ENCODE peak calls at places on chromosome 14, in four cellular contexts. M, J, Z and A are unnamed samples.

GRCh38 chr14:94088516-94088915 is 7.4 kb downstream of the IFI27L1 start:
- DNase-seq in M (no peak), J (peak), Z (no peak), A (no peak)

GRCh38 chr14:74324945-74325361 is 22.2 kb upstream of the ABCD4 start:
- DNase-seq in M (peak), J (peak), Z (peak), A (peak)

GRCh38 chr14:69637503-69638030 is 26.2 kb downstream of the SUSD6 start:
- DNase-seq in M (peak), J (no peak), Z (no peak), A (no peak)

GRCh38 chr14:105251920-105252319 is 3.6 kb downstream of the BTBD6 start:
- DNase-seq in M (no peak), J (no peak), Z (no peak), A (no peak)

GRCh38 chr14:104784846-104785707 is 10.5 kb downstream of the AKT1 start:
- DNase-seq in M (no peak), J (no peak), Z (no peak), A (no peak)

GRCh38 chr14:83172363-83172762 is 1638.7 kb upstream of the SEL1L start:
- DNase-seq in M (no peak), J (peak), Z (no peak), A (no peak)

GRCh38 chr14:31834616-31835015 is 242.5 kb upstream of the ARHGAP5 start:
- DNase-seq in M (no peak), J (no peak), Z (no peak), A (peak)

GRCh38 chr14:100586520-100587247 is 533 bp downstream of the BEGAIN start:
- DNase-seq in M (no peak), J (peak), Z (no peak), A (peak)

GRCh38 chr14:61193471-61193870 is 87.7 kb downstream of the TMEM30B start:
- DNase-seq in M (no peak), J (no peak), Z (no peak), A (no peak)

GRCh38 chr14:92540472-92541048 is 27.0 kb downstream of the RIN3 start:
- DNase-seq in M (no peak), J (peak), Z (no peak), A (peak)

GRCh38 chr14:63200035-63200740 is 4.1 kb upstream of the RHOJ start:
- DNase-seq in M (no peak), J (peak), Z (no peak), A (no peak)

GRCh38 chr14:68665116-68665515 is 127.8 kb downstream of the ZFP36L1 start:
- DNase-seq in M (no peak), J (peak), Z (no peak), A (no peak)

GRCh38 chr14:19947413-19948090 is 16.8 kb downstream of the OR4K1 start:
- DNase-seq in M (no peak), J (peak), Z (no peak), A (no peak)

GRCh38 chr14:63922696-63923421 is 70.1 kb downstream of the SYNE2 start:
- DNase-seq in M (no peak), J (peak), Z (no peak), A (peak)

GRCh38 chr14:69896080-69896479 is 16.9 kb downstream of the SMOC1 start:
- DNase-seq in M (no peak), J (no peak), Z (no peak), A (no peak)

GRCh38 chr14:83342590-83342989 is 1808.9 kb upstream of the SEL1L start:
- DNase-seq in M (no peak), J (peak), Z (no peak), A (no peak)

GRCh38 chr14:68553326-68553725 is 239.5 kb downstream of the ZFP36L1 start:
- DNase-seq in M (no peak), J (no peak), Z (no peak), A (no peak)

GRCh38 chr14:46769292-46769691 is 117.7 kb upstream of the RPL10L start:
- DNase-seq in M (no peak), J (no peak), Z (no peak), A (no peak)

GRCh38 chr14:62692490-62693106 is 352.7 kb downstream of the KCNH5 start:
- DNase-seq in M (no peak), J (no peak), Z (no peak), A (peak)

GRCh38 chr14:25009891-25010290 is 40.1 kb downstream of the STXBP6 start:
- DNase-seq in M (peak), J (peak), Z (no peak), A (no peak)

GRCh38 chr14:103905861-103906456 is 22.3 kb upstream of the TDRD9 start:
- DNase-seq in M (peak), J (peak), Z (no peak), A (no peak)

GRCh38 chr14:80977103-80977728 is 21.8 kb downstream of the TSHR start:
- DNase-seq in M (no peak), J (no peak), Z (peak), A (no peak)

GRCh38 chr14:96038920-96039632 is at the start of gene C14orf132:
- DNase-seq in M (peak), J (peak), Z (no peak), A (peak)

GRCh38 chr14:58876613-58877012 is 238.9 kb downstream of the DACT1 start:
- DNase-seq in M (no peak), J (peak), Z (no peak), A (no peak)

GRCh38 chr14:38127356-38127755 is 80.3 kb upstream of the SSTR1 start:
- DNase-seq in M (no peak), J (no peak), Z (peak), A (no peak)

GRCh38 chr14:34254596-34254995 is 207.4 kb downstream of the SPTSSA start:
- DNase-seq in M (no peak), J (no peak), Z (no peak), A (peak)

GRCh38 chr14:22039938-22040780 is 366.5 kb upstream of the OR4E1 start:
- DNase-seq in M (no peak), J (peak), Z (peak), A (peak)

DNA sequence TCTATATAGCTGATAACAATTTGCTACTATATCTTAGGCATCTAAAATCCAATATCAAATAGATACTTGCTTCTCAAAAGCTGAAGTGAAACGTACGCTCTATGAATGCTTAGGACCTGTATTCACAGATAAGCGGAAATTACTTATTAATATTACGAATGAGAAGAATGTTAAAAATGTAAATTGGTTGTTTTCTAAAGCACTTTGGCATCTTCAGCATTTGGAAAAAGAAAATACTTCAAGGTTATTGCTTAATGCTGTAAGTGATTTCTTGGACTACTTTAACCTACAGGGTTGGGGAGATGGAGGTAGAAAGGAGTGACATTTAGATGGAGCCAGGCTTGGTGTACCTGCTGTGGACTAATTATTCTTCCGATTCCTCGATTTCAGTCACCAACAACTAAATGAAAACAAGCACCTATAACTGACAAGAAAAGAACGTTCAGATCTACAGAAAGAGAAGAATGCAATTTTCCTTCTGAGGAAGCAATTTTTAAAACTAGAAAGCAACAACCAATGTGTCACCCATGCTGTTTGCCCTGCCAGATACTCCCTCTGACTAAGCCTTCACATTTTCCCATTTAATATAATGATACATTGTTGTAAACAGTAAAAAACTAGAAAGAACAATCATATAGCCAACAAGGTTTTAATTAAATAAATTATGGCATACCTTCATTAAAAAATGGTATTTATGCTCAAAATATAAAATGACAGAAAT is 49.3 kb downstream of the SLC25A21 start:
- DNase-seq in M (no peak), J (peak), Z (no peak), A (no peak)
- H2AFZ ChIP-seq in M (no peak), J (no peak), Z (no peak), A (no peak)

GRCh38 chr14:50559990-50560928 is at the start of gene ATL1:
- DNase-seq in M (peak), J (peak), Z (peak), A (peak)

GRCh38 chr14:50562841-50563240 is 2.9 kb downstream of the ATL1 start:
- DNase-seq in M (no peak), J (no peak), Z (no peak), A (no peak)

GRCh38 chr14:50560929-50561280 is 960 bp downstream of the ATL1 start:
- DNase-seq in M (peak), J (peak), Z (no peak), A (peak)
- H2AFZ ChIP-seq in M (peak), J (peak), Z (no peak), A (peak)

DNA sequence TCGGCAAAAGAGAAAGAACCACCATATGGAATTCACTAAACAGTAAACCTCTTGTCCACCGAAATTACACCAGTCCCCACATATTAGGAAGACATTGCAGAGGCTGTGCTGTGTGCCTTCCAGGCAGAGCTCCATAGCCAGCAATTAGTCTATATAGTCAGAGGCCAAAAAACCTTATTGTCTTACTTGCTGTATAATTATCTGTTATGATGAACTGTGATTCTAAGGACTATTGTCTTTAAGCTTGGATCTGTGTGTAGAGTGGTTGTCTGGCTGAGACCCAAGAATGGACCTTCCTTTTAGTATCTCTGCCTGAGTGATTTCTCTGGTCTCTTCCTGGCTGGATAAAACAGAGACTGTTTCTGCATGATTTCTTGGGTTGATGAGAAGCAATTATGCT is 465.4 kb downstream of the PRKD1 start:
- DNase-seq in M (no peak), J (no peak), Z (no peak), A (no peak)
- H2AFZ ChIP-seq in M (no peak), J (no peak), Z (no peak), A (no peak)

GRCh38 chr14:98594156-98594555 is 677.8 kb downstream of the BCL11B start:
- DNase-seq in M (no peak), J (no peak), Z (no peak), A (no peak)

GRCh38 chr14:98593361-98593761 is 678.6 kb downstream of the BCL11B start:
- DNase-seq in M (peak), J (no peak), Z (no peak), A (no peak)

GRCh38 chr14:98592611-98593170 is 679.3 kb downstream of the BCL11B start:
- DNase-seq in M (peak), J (no peak), Z (no peak), A (no peak)

DNA sequence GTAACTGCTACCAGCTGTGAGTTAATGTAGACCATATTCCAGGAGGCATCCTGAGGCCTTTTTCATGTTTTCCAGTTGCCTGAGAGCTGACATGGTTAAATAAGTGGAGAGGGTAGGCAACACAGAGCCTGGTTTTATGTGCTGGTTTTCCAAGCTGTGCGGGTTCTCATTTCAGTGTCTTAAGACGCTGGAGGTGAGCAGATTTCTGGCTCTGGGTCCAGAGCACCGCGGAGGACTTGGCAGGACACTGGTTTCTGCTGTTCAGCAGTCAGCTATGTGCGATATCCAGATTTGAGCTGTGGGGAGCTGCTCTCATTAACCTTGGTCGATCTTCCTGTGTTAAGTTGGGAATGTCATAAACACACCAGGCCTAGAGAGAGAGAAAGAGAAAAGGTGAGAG is 680.8 kb downstream of the BCL11B start:
- DNase-seq in M (no peak), J (no peak), Z (no peak), A (no peak)
- H2AFZ ChIP-seq in M (no peak), J (no peak), Z (no peak), A (no peak)

DNA sequence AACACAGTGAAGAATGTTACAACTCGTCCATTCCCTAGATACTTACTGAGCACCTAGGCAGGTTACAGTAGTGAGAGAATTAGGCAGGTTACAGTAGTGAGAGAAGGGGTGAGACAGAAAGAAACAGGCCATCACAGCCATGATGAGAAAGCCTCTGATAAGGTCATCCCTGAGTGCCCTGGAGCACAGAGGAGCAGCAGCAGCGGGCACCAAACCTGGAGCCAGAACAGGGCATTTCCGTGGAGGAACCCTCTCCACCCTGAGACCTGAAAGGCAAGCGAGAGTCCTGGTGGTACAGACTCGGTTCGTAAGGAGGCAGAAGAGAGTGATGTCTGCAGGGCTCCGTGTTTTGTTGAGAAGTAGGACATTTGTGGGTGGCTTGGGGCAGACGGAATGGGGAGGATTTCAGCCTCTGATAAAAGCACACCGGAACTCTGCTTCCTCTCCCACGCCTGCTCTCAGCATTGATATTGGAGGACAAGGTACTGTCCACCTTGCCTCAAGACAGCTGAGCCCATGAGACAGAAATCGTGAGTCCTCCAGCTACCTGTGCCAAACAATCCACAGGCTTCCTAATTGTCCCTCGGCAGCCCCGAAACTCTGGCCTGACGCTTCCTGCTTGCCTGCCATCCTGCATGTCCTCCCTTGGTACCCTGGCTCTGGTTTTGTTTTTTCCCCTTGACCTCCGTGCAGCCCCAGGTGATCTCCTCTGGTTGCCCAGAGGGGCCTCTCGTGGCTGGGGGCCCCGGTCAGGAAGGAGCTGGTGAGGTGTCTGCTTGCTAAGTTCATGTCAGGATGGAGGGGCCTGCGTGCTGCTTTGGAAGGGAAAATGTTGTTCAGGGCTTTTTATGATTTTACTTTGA is 136.1 kb downstream of the GCH1 start:
- DNase-seq in M (no peak), J (no peak), Z (no peak), A (no peak)
- H2AFZ ChIP-seq in M (peak), J (no peak), Z (no peak), A (no peak)

GRCh38 chr14:77026166-77026929 is 2.2 kb downstream of the IRF2BPL start:
- DNase-seq in M (peak), J (peak), Z (no peak), A (peak)
- H2AFZ ChIP-seq in M (no peak), J (no peak), Z (no peak), A (no peak)

GRCh38 chr14:67487937-67488893 is at the start of gene TMEM229B:
- DNase-seq in M (no peak), J (no peak), Z (peak), A (no peak)
- H2AFZ ChIP-seq in M (no peak), J (no peak), Z (no peak), A (no peak)